ENCODE peak calls at places on chromosomes 6 and 20, in ten cellular contexts. O is right lobe of liver; D is fibroblast of mammary gland; V is sigmoid colon; F is esophagus squamous epithelium; L is breast epithelium; C is colonic mucosa; B is Peyer's patch; X is CD8-positive, alpha-beta T cell; P is HFF-Myc. M is an unnamed sample.

GRCh38 chr6:153150767-153151440 is 19.8 kb upstream of the RGS17 start:
- DNase-seq in O (no peak), D (no peak), V (no peak), F (no peak), L (no peak), C (no peak), B (no peak), X (no peak), P (no peak), M (peak)

GRCh38 chr6:142845143-142845571 is 99.8 kb downstream of the HIVEP2 start:
- DNase-seq in O (no peak), D (no peak), V (no peak), F (no peak), L (no peak), C (no peak), B (no peak), X (no peak), P (no peak), M (no peak)

GRCh38 chr20:62766716-62767115 is 29.6 kb upstream of the MRGBP start:
- DNase-seq in O (peak), D (no peak), V (no peak), F (no peak), L (no peak), C (peak), B (no peak), X (no peak), P (no peak), M (no peak)

GRCh38 chr20:58696411-58696961 is 3.9 kb downstream of the NPEPL1 start:
- DNase-seq in O (no peak), D (no peak), V (peak), F (no peak), L (no peak), C (no peak), B (no peak), X (no peak), P (no peak), M (no peak)

GRCh38 chr6:104956663-104957294 is at the start of gene LIN28B:
- DNase-seq in O (no peak), D (no peak), V (no peak), F (no peak), L (no peak), C (no peak), B (no peak), X (no peak), P (no peak), M (no peak)

GRCh38 chr20:2930538-2930937 is 57.3 kb downstream of the PTPRA start:
- DNase-seq in O (no peak), D (no peak), V (no peak), F (no peak), L (no peak), C (no peak), B (no peak), X (no peak), P (no peak), M (no peak)

GRCh38 chr6:7146079-7146828 is 38.5 kb downstream of the RREB1 start:
- DNase-seq in O (peak), D (peak), V (peak), F (no peak), L (no peak), C (peak), B (peak), X (peak), P (no peak), M (no peak)

GRCh38 chr6:26330835-26331808 is 33.9 kb upstream of the BTN3A2 start:
- DNase-seq in O (no peak), D (peak), V (no peak), F (no peak), L (no peak), C (peak), B (no peak), X (peak), P (no peak), M (no peak)

GRCh38 chr6:16985484-16986284 is 116.2 kb upstream of the STMND1 start:
- DNase-seq in O (peak), D (peak), V (peak), F (no peak), L (no peak), C (no peak), B (no peak), X (no peak), P (no peak), M (no peak)

GRCh38 chr6:11921017-11921438 is 91.1 kb upstream of the HIVEP1 start:
- DNase-seq in O (no peak), D (peak), V (peak), F (no peak), L (no peak), C (peak), B (no peak), X (no peak), P (peak), M (no peak)

GRCh38 chr6:45808041-45808440 is 207.6 kb downstream of the CLIC5 start:
- DNase-seq in O (no peak), D (no peak), V (no peak), F (no peak), L (no peak), C (no peak), B (no peak), X (no peak), P (no peak), M (no peak)

GRCh38 chr20:17680836-17681740 is 954 bp downstream of the RRBP1 start:
- DNase-seq in O (peak), D (peak), V (peak), F (peak), L (peak), C (peak), B (peak), X (peak), P (no peak), M (no peak)

GRCh38 chr20:41783423-41784220 is 165.4 kb upstream of the CHD6 start:
- DNase-seq in O (no peak), D (no peak), V (no peak), F (no peak), L (no peak), C (no peak), B (no peak), X (no peak), P (no peak), M (peak)

GRCh38 chr20:32236819-32237218 is 29.1 kb downstream of the POFUT1 start:
- DNase-seq in O (no peak), D (no peak), V (no peak), F (no peak), L (no peak), C (no peak), B (no peak), X (no peak), P (no peak), M (no peak)

GRCh38 chr20:44750081-44750805 is 4.6 kb downstream of the KCNK15 start:
- DNase-seq in O (no peak), D (no peak), V (no peak), F (no peak), L (no peak), C (no peak), B (no peak), X (no peak), P (no peak), M (no peak)
- TF ChIP-seq CTCF in O (no peak), D (no peak), V (no peak), F (no peak), L (no peak), C (no peak), B (no peak), X (no peak), P (peak), M (peak)

GRCh38 chr6:154738561-154738961 is 5.3 kb downstream of the SCAF8 start:
- DNase-seq in O (no peak), D (peak), V (no peak), F (no peak), L (no peak), C (no peak), B (no peak), X (no peak), P (no peak), M (no peak)
- H3K4me3 ChIP-seq in O (no peak), D (no peak), V (no peak), F (no peak), L (no peak), C (no peak), B (no peak), X (no peak), P (no peak), M (no peak)

GRCh38 chr6:1380625-1381396 is 8.6 kb upstream of the FOXF2 start:
- DNase-seq in O (no peak), D (no peak), V (no peak), F (no peak), L (no peak), C (no peak), B (no peak), X (no peak), P (no peak), M (no peak)

GRCh38 chr6:1377526-1378223 is 11.7 kb upstream of the FOXF2 start:
- DNase-seq in O (no peak), D (no peak), V (no peak), F (no peak), L (no peak), C (no peak), B (no peak), X (no peak), P (no peak), M (no peak)

GRCh38 chr6:1378224-1379025 is 11.0 kb upstream of the FOXF2 start:
- DNase-seq in O (no peak), D (no peak), V (no peak), F (no peak), L (no peak), C (no peak), B (no peak), X (no peak), P (no peak), M (no peak)

GRCh38 chr6:1379810-1380198 is 9.6 kb upstream of the FOXF2 start:
- DNase-seq in O (no peak), D (no peak), V (no peak), F (no peak), L (no peak), C (no peak), B (no peak), X (no peak), P (no peak), M (no peak)

DNA sequence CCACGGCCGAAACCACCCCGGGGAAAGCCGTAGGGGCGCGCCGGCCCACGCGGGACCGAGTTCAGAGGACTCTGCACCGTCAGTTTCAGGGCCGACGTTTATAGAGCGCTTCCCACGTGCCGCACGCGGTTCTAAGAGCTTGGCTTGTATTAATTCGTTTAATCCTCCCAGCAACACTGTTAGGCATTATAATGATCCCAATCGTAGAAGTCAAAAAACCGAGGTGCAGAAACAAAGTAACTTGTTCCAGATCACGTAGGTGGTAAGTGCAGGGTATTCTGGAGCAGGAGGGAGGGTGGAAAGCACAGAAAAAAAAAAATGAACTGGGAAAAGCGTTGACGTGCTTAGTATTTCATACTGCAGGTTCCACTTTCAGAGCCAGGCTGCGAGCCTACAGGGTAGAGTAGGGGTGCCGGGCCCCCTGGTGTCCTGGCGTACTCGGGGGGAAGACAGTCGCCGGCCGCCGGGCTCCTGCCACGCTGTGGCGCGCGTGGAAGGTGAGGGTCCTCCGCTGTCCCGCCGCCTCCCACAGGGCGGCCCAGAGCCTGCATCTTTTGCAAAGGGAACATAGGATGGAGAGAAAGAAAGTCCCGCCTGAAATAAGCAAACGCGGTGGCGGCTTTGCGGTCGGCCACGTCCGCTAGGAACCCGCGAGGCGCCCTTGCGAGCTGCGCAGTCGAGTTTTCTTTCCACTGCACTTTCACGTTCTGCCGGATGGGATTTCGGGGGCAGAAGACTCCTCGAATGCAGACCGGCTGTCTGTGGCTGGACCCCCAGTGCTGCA is 10.2 kb upstream of the FOXF2 start:
- DNase-seq in O (no peak), D (no peak), V (no peak), F (no peak), L (no peak), C (no peak), B (no peak), X (no peak), P (no peak), M (no peak)
- TF ChIP-seq CTCF in O (no peak), D (no peak), V (no peak), F (no peak), L (no peak), C (no peak), B (no peak), X (no peak), P (no peak), M (no peak)

DNA sequence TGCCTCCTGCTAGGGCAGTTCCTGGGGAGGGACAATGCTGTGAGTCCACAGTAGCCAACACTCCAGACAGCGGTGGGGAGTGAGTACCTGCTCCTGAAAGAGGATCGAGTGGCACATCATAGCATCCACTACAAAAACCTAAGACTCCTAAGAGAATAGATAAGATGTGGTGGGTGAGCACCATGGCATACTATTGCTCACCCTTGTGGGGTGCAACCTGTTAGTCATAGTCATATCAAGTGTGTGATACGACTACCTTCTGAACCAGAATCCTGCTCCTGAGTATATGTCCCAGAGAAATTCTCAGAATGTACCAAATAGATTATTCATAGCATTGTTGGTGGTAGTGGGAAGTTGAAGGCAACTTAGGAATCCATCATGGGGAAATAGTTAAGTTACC is 62.7 kb upstream of the GLP1R start:
- DNase-seq in O (no peak), D (no peak), V (no peak), F (no peak), L (no peak), C (no peak), B (no peak), X (no peak), P (no peak), M (no peak)
- H3K4me3 ChIP-seq in O (no peak), D (no peak), V (no peak), F (no peak), L (no peak), C (no peak), B (no peak), X (no peak), P (no peak), M (no peak)

GRCh38 chr6:138382498-138383265 is 5.0 kb downstream of the SMIM28 start:
- DNase-seq in O (no peak), D (no peak), V (no peak), F (no peak), L (no peak), C (no peak), B (no peak), X (no peak), P (no peak), M (no peak)
- TF ChIP-seq CTCF in O (no peak), D (no peak), V (no peak), F (no peak), L (no peak), C (no peak), B (no peak), X (no peak), P (no peak), M (peak)

GRCh38 chr6:10411131-10411914 is 3.6 kb downstream of the TFAP2A start:
- DNase-seq in O (peak), D (no peak), V (no peak), F (no peak), L (no peak), C (no peak), B (no peak), X (no peak), P (no peak), M (no peak)

GRCh38 chr6:10411915-10412164 is 3.0 kb downstream of the TFAP2A start:
- DNase-seq in O (peak), D (peak), V (no peak), F (no peak), L (no peak), C (peak), B (no peak), X (no peak), P (no peak), M (no peak)

GRCh38 chr6:10410214-10410873 is 4.5 kb downstream of the TFAP2A start:
- DNase-seq in O (no peak), D (no peak), V (no peak), F (no peak), L (no peak), C (no peak), B (no peak), X (no peak), P (no peak), M (no peak)

GRCh38 chr6:10409160-10409765 is 5.6 kb downstream of the TFAP2A start:
- DNase-seq in O (no peak), D (no peak), V (no peak), F (no peak), L (no peak), C (no peak), B (no peak), X (no peak), P (no peak), M (no peak)

GRCh38 chr6:10409766-10410209 is 5.1 kb downstream of the TFAP2A start:
- DNase-seq in O (no peak), D (no peak), V (no peak), F (no peak), L (no peak), C (no peak), B (no peak), X (no peak), P (no peak), M (no peak)
- H3K4me3 ChIP-seq in O (no peak), D (no peak), V (no peak), F (peak), L (peak), C (no peak), B (no peak), X (no peak), P (peak), M (peak)

GRCh38 chr20:1800777-1801176 is 94.4 kb upstream of the SIRPA start:
- DNase-seq in O (no peak), D (peak), V (no peak), F (no peak), L (no peak), C (no peak), B (no peak), X (no peak), P (no peak), M (no peak)
- TF ChIP-seq CTCF in O (no peak), D (peak), V (no peak), F (no peak), L (no peak), C (no peak), B (no peak), X (no peak), P (peak), M (peak)

DNA sequence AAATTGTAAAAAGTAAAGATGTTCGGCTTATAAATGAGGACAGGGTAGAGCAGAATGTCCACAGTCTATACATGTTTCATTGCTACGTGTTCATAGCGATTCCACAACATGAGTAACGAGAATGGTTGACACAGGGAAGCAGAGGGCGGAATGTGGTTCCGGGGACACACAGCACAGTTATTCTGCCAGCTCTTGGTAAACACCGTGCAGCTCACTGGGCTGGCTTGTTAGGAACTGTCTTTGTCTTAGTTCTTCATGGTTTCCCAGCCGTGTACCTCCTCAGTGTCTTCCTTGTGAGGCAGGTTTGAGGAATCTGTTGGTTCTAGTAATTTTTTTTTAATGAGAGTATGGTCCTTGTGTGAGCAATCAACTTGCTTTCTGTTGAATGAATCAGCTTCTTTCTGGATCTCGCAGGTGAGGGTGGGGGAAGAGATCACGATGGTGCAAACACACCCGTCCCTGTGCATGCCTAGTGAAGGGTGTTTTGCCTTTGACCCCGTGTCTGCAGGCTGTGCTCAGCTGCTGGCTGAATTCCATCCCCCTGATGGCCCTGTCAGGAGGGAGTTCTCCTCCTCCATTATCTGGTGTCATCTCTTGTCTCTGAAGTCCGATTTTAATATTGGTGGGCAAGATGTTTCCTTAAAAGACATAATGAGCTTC is 168.2 kb downstream of the SMOC2 start:
- DNase-seq in O (no peak), D (no peak), V (peak), F (no peak), L (no peak), C (no peak), B (no peak), X (no peak), P (no peak), M (no peak)
- H3K4me3 ChIP-seq in O (no peak), D (no peak), V (no peak), F (no peak), L (no peak), C (no peak), B (no peak), X (no peak), P (no peak), M (no peak)

M was measured in epithelial cell of proximal tubule.